ENCODE peak calls at places on chromosome 14, in four cellular contexts. T is cardiac fibroblast, I is psoas muscle, O is astrocyte of the spinal cord. P is an unnamed sample.

GRCh38 chr14:68874746-68875155 is 81.9 kb upstream of the ZFP36L1 start:
- DNase-seq in T (no peak), I (no peak), O (no peak), P (no peak)

GRCh38 chr14:106210650-106211049 is 684.3 kb downstream of the TMEM121 start:
- DNase-seq in T (no peak), I (no peak), O (no peak), P (no peak)

GRCh38 chr14:91118511-91119068 is 4.7 kb downstream of the DGLUCY start:
- DNase-seq in T (no peak), I (no peak), O (no peak), P (no peak)

GRCh38 chr14:29311983-29312382 is 545.4 kb downstream of the FOXG1 start:
- DNase-seq in T (no peak), I (no peak), O (peak; percentile 24), P (peak; percentile 45)

GRCh38 chr14:21917699-21918436 is 244.2 kb upstream of the OR4E1 start:
- DNase-seq in T (peak; percentile 63), I (no peak), O (peak; percentile 55), P (peak; percentile 23)

GRCh38 chr14:45298427-45299117 is 45.6 kb upstream of the MIS18BP1 start:
- DNase-seq in T (no peak), I (no peak), O (no peak), P (no peak)

GRCh38 chr14:78714722-78715121 is 544.5 kb downstream of the NRXN3 start:
- DNase-seq in T (no peak), I (no peak), O (no peak), P (no peak)

GRCh38 chr14:75452324-75452723 is 24.5 kb downstream of the JDP2 start:
- DNase-seq in T (peak; percentile 32), I (no peak), O (peak; percentile 14), P (peak; percentile 23)

GRCh38 chr14:100440758-100441203 is 117.6 kb downstream of the SLC25A47 start:
- DNase-seq in T (peak; percentile 47), I (no peak), O (no peak), P (no peak)

GRCh38 chr14:67409461-67409860 is 2.5 kb downstream of the PLEK2 start:
- DNase-seq in T (no peak), I (no peak), O (no peak), P (no peak)

GRCh38 chr14:102080183-102081080 is 6.4 kb downstream of the HSP90AA1 start:
- DNase-seq in T (no peak), I (no peak), O (no peak), P (no peak)

GRCh38 chr14:101074124-101075024 is 170.9 kb upstream of the RTL1 start:
- DNase-seq in T (no peak), I (no peak), O (no peak), P (peak; percentile 41)

GRCh38 chr14:68195126-68195525 is 375.5 kb downstream of the RAD51B start:
- DNase-seq in T (no peak), I (no peak), O (no peak), P (no peak)

GRCh38 chr14:23168246-23168645 is 15.2 kb downstream of the SLC7A8 start:
- DNase-seq in T (peak; percentile 57), I (no peak), O (no peak), P (no peak)

GRCh38 chr14:88323086-88323519 is at the start of gene KCNK10:
- DNase-seq in T (peak; percentile 3), I (no peak), O (peak; percentile 10), P (no peak)

GRCh38 chr14:56821807-56822615 is 11.7 kb upstream of the OTX2 start:
- DNase-seq in T (no peak), I (no peak), O (no peak), P (no peak)

GRCh38 chr14:34872822-34873590 is 2.2 kb downstream of the BAZ1A start:
- DNase-seq in T (peak; percentile 57), I (no peak), O (peak; percentile 53), P (no peak)

GRCh38 chr14:94823556-94824341 is 53.8 kb upstream of the GSC start:
- DNase-seq in T (no peak), I (no peak), O (no peak), P (no peak)

GRCh38 chr14:100824156-100824555 is 1.8 kb upstream of the MEG3 start:
- DNase-seq in T (peak; percentile 73), I (peak; percentile 57), O (peak; percentile 68), P (peak; percentile 45)

GRCh38 chr14:88681755-88682494 is 110.8 kb downstream of the EML5 start:
- DNase-seq in T (no peak), I (no peak), O (no peak), P (no peak)

GRCh38 chr14:69582207-69582606 is 7.5 kb upstream of the CCDC177 start:
- DNase-seq in T (no peak), I (no peak), O (peak; percentile 35), P (peak; percentile 15)

GRCh38 chr14:56608682-56609081 is 29.1 kb downstream of the TMEM260 start:
- DNase-seq in T (no peak), I (no peak), O (peak; percentile 43), P (no peak)

GRCh38 chr14:68466491-68466977 is 326.3 kb downstream of the ZFP36L1 start:
- DNase-seq in T (peak; percentile 96), I (no peak), O (peak; percentile 85), P (peak; percentile 80)

GRCh38 chr14:94129758-94130414 is 482 bp upstream of the IFI27L2 start:
- DNase-seq in T (peak; percentile 64), I (peak; percentile 52), O (peak; percentile 42), P (peak; percentile 88)

GRCh38 chr14:100726467-100726811 is 253 bp upstream of the DLK1 start:
- DNase-seq in T (no peak), I (no peak), O (no peak), P (no peak)

GRCh38 chr14:95286649-95287048 is 33.1 kb downstream of the CLMN start:
- DNase-seq in T (no peak), I (no peak), O (no peak), P (no peak)

GRCh38 chr14:93171366-93171765 is 13.3 kb downstream of the MOAP1 start:
- DNase-seq in T (no peak), I (no peak), O (no peak), P (no peak)

GRCh38 chr14:33432407-33433023 is 493.8 kb downstream of the NPAS3 start:
- DNase-seq in T (peak; percentile 61), I (no peak), O (peak; percentile 55), P (peak; percentile 10)

GRCh38 chr14:100288382-100289185 is 17.7 kb downstream of the SLC25A29 start:
- DNase-seq in T (no peak), I (no peak), O (no peak), P (peak; percentile 68)

GRCh38 chr14:44887596-44887955 is 74.2 kb downstream of the KLHL28 start:
- DNase-seq in T (no peak), I (no peak), O (no peak), P (no peak)

GRCh38 chr14:38329236-38329635 is 73.3 kb upstream of the CLEC14A start:
- DNase-seq in T (no peak), I (no peak), O (no peak), P (no peak)

GRCh38 chr14:65414961-65415589 is 2.5 kb downstream of the FUT8 start:
- DNase-seq in T (peak; percentile 65), I (no peak), O (peak; percentile 59), P (peak; percentile 67)
- TF ChIP-seq CTCF in T (peak; percentile 44), I (peak; percentile 29), O (peak; percentile 56), P (peak; percentile 41)

GRCh38 chr14:72291908-72292688 is 359.9 kb downstream of the RGS6 start:
- DNase-seq in T (peak; percentile 62), I (no peak), O (peak; percentile 49), P (peak; percentile 25)

DNA sequence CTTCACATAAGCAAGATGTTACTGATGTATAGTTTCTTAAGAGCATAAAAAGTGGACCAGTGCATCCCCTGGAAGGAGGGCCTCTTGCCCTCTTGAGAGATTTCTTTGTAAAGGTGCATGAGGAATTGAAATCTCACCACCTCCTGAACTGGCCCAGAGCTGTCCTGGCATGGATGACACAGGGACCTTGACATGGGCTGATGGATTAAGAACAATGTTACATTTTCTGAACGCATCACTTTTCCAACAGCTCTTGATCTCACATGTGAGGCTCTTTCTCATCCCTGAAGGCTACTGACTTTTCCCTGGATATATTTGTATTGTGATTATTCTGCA is 360.4 kb downstream of the RGS6 start:
- DNase-seq in T (no peak), I (no peak), O (no peak), P (no peak)
- H3K4me3 ChIP-seq in T (no peak overlapping the region), I (no peak overlapping the region), O (no peak overlapping the region), P (no peak overlapping the region)

DNA sequence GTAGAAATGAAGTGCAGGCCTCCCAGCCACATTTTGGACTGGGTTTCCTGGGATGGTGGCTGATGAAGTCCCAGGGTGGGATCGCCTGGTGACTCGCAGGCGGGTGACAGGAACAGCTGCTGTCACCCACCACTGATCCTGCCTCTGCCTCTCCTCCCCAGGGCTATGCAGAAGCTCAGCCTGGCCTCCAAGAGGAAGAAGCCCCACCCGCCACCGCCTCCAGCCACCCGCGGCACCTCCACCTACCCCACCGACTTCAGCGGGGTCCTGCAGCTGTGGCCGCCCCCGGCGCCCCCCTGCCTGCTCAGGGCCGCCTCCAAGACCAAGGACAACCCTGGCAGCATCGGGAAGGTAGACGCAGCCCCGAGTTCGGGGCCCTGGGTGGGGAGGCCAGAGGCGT is 28.3 kb downstream of the KIF26A start:
- DNase-seq in T (no peak), I (no peak), O (no peak), P (no peak)
- TF ChIP-seq CTCF in T (no peak), I (no peak), O (no peak), P (no peak)

DNA sequence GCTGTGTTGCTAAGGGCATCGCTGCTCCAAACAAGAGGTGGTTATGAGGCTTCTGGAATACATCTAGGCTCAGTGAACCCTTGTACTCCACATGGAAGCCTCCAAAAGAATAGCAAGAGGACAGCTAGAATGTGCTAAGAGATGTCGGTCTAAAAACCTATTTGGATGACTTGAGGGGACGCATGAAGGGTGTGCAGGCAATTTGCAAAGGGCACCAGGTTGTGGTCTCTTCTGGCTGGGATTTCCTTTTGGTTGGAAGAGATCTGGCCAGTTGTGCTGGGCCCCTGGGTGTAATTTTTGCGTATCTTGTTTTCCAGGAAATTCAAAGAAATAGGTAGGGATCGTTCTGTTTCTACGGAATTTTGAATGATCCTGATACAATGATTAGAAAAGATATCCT is 4.2 kb downstream of the TTC9 start:
- DNase-seq in T (no peak), I (no peak), O (no peak), P (no peak)
- H3K4me3 ChIP-seq in T (no peak overlapping the region), I (no peak overlapping the region), O (no peak overlapping the region), P (no peak overlapping the region)

GRCh38 chr14:54369343-54369742 is 27.5 kb upstream of the CDKN3 start:
- DNase-seq in T (no peak), I (no peak), O (no peak), P (no peak)
- TF ChIP-seq CTCF in T (no peak), I (no peak), O (no peak), P (no peak)

GRCh38 chr14:70811578-70811977 is 2.3 kb upstream of the MAP3K9 start:
- DNase-seq in T (no peak), I (no peak), O (no peak), P (no peak)

GRCh38 chr14:70809238-70810214 is at the start of gene MAP3K9:
- DNase-seq in T (peak; percentile 44), I (peak; percentile 87), O (peak; percentile 87), P (peak; percentile 68)

GRCh38 chr14:70812124-70812818 is 3.0 kb upstream of the MAP3K9 start:
- DNase-seq in T (no peak), I (no peak), O (no peak), P (no peak)

GRCh38 chr14:70811065-70811464 is 1.8 kb upstream of the MAP3K9 start:
- DNase-seq in T (no peak), I (no peak), O (no peak), P (no peak)

GRCh38 chr14:70810621-70811020 is 1.3 kb upstream of the MAP3K9 start:
- DNase-seq in T (no peak), I (no peak), O (no peak), P (no peak)
- H3K4me3 ChIP-seq in T (no peak overlapping the region), I (peak overlapping the region; percentile 76), O (no peak overlapping the region), P (no peak overlapping the region)